ENCODE peak calls at places on chromosome 9, in six cellular contexts. J is neuronal stem cell, Z is H9, M is H1, C is IMR-90, P is mesenchymal stem cell. F is an unnamed sample.

GRCh38 chr9:7315746-7316457 is 483.7 kb downstream of the DMAC1 start:
- DNase-seq in J (no peak), Z (no peak), M (no peak), C (peak), P (peak), F (peak)

GRCh38 chr9:17402309-17402708 is 176.6 kb upstream of the SH3GL2 start:
- DNase-seq in J (peak), Z (no peak), M (no peak), C (peak), P (peak), F (peak)

GRCh38 chr9:115733736-115734135 is 419.9 kb upstream of the PAPPA start:
- DNase-seq in J (no peak), Z (no peak), M (no peak), C (no peak), P (peak), F (no peak)

GRCh38 chr9:68872026-68872501 is 141.8 kb downstream of the PRKACG start:
- DNase-seq in J (peak), Z (peak), M (peak), C (no peak), P (no peak), F (no peak)

GRCh38 chr9:32968101-32969011 is 33.1 kb downstream of the APTX start:
- DNase-seq in J (peak), Z (no peak), M (no peak), C (peak), P (peak), F (peak)

GRCh38 chr9:96176901-96177718 is 124.9 kb downstream of the HSD17B3 start:
- DNase-seq in J (no peak), Z (peak), M (no peak), C (no peak), P (no peak), F (no peak)

GRCh38 chr9:105259274-105259673 is 14.8 kb downstream of the SLC44A1 start:
- DNase-seq in J (no peak), Z (no peak), M (no peak), C (no peak), P (no peak), F (no peak)

GRCh38 chr9:124660341-124660801 is 110.7 kb downstream of the NR6A1 start:
- DNase-seq in J (peak), Z (peak), M (no peak), C (peak), P (peak), F (peak)

GRCh38 chr9:134175291-134175807 is 11.0 kb upstream of the RNU6ATAC start:
- DNase-seq in J (no peak), Z (peak), M (peak), C (no peak), P (no peak), F (no peak)

GRCh38 chr9:12930906-12931305 is 156.1 kb downstream of the LURAP1L start:
- DNase-seq in J (no peak), Z (no peak), M (no peak), C (peak), P (peak), F (no peak)

DNA sequence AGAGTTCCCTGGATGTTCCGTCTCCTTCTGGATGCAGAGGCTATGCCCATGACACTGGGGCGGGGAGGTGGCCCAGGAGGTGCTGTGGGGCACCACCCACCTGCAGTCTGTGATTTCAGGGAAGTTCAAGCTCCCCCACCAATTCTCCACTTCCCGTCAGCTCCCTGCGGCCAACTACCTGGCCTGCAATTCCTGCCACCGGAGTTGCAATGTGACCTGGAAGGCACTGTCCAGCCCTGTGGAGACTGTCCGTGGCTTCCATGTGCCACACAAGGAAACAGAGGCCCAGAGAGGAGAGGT is 16.6 kb downstream of the GFI1B start:
- DNase-seq in J (no peak), Z (no peak), M (no peak), C (no peak), P (no peak), F (no peak)
- H4K91ac ChIP-seq in J (no peak), Z (no peak), M (no peak), C (no peak), P (no peak), F (no peak)

GRCh38 chr9:83491413-83491812 is 46.8 kb downstream of the FRMD3 start:
- DNase-seq in J (no peak), Z (no peak), M (no peak), C (no peak), P (no peak), F (no peak)
- H3K14ac ChIP-seq in J (no peak), Z (no peak), M (no peak), C (no peak), P (no peak), F (no peak)

GRCh38 chr9:120885968-120886367 is 9.0 kb upstream of the PHF19 start:
- DNase-seq in J (no peak), Z (no peak), M (no peak), C (peak), P (no peak), F (no peak)

GRCh38 chr9:120886490-120886967 is 9.5 kb upstream of the PHF19 start:
- DNase-seq in J (no peak), Z (no peak), M (no peak), C (peak), P (peak), F (no peak)

GRCh38 chr9:120885459-120885858 is 8.5 kb upstream of the PHF19 start:
- DNase-seq in J (no peak), Z (no peak), M (no peak), C (no peak), P (no peak), F (no peak)

GRCh38 chr9:120882935-120883607 is 6.1 kb upstream of the PHF19 start:
- DNase-seq in J (no peak), Z (no peak), M (no peak), C (no peak), P (no peak), F (no peak)

GRCh38 chr9:120883608-120883996 is 6.6 kb upstream of the PHF19 start:
- DNase-seq in J (no peak), Z (no peak), M (no peak), C (no peak), P (no peak), F (no peak)
- H3K4me2 ChIP-seq in J (no peak), Z (no peak), M (no peak), C (no peak), P (no peak), F (no peak)

GRCh38 chr9:73132034-73132776 is 19.5 kb upstream of the ANXA1 start:
- DNase-seq in J (peak), Z (peak), M (no peak), C (peak), P (peak), F (peak)

GRCh38 chr9:73131376-73131775 is 20.3 kb upstream of the ANXA1 start:
- DNase-seq in J (no peak), Z (no peak), M (no peak), C (no peak), P (peak), F (no peak)

GRCh38 chr9:73135394-73135793 is 16.3 kb upstream of the ANXA1 start:
- DNase-seq in J (no peak), Z (no peak), M (no peak), C (no peak), P (no peak), F (peak)

GRCh38 chr9:73133042-73133651 is 18.5 kb upstream of the ANXA1 start:
- DNase-seq in J (no peak), Z (no peak), M (no peak), C (no peak), P (peak), F (no peak)

GRCh38 chr9:73133921-73134407 is 17.7 kb upstream of the ANXA1 start:
- DNase-seq in J (no peak), Z (no peak), M (no peak), C (no peak), P (no peak), F (peak)
- H4K91ac ChIP-seq in J (no peak), Z (no peak), M (no peak), C (no peak), P (no peak), F (no peak)